ENCODE peak calls at places on chromosomes 3 and 15, in seven cellular contexts. Q is K562, R is GM12891, T is HepG2, E is H1, Y is SK-N-SH, Z is GM12878. P is an unnamed sample.

GRCh38 chr3:64008952-64009351 is 14.3 kb downstream of the PSMD6 start:
- DNase-seq in R (no peak), Q (no peak), Z (no peak), T (no peak), Y (no peak), E (no peak), P (no peak)

GRCh38 chr3:72681598-72681997 is 166.6 kb downstream of the SHQ1 start:
- DNase-seq in R (no peak), T (no peak), Z (no peak), Q (no peak), Y (no peak), E (no peak), P (no peak)

GRCh38 chr3:175940881-175941280 is 1081.7 kb downstream of the NAALADL2 start:
- DNase-seq in Y (no peak), T (peak; percentile 3), Q (no peak), E (peak; percentile 64), R (no peak), Z (no peak), P (no peak)

GRCh38 chr3:11553436-11554235 is 90.1 kb downstream of the VGLL4 start:
- DNase-seq in Y (no peak), R (no peak), T (no peak), E (no peak), Z (no peak), Q (no peak), P (no peak)

GRCh38 chr3:188266581-188267274 is 112.8 kb downstream of the LPP start:
- DNase-seq in E (no peak), Y (no peak), Z (no peak), Q (no peak), R (no peak), T (no peak), P (no peak)

GRCh38 chr3:171193693-171194092 is 167.2 kb upstream of the SLC2A2 start:
- DNase-seq in E (no peak), Q (no peak), Z (no peak), T (no peak), Y (no peak), R (no peak), P (no peak)

GRCh38 chr3:190444576-190445145 is 5.0 kb downstream of the TMEM207 start:
- DNase-seq in T (no peak), Z (no peak), Y (no peak), R (no peak), Q (no peak), E (no peak), P (no peak)

GRCh38 chr15:99416191-99417188 is 149.3 kb upstream of the MEF2A start:
- DNase-seq in Z (no peak), Q (no peak), R (no peak), T (no peak), Y (peak; percentile 4), E (peak; percentile 45), P (no peak)

DNA sequence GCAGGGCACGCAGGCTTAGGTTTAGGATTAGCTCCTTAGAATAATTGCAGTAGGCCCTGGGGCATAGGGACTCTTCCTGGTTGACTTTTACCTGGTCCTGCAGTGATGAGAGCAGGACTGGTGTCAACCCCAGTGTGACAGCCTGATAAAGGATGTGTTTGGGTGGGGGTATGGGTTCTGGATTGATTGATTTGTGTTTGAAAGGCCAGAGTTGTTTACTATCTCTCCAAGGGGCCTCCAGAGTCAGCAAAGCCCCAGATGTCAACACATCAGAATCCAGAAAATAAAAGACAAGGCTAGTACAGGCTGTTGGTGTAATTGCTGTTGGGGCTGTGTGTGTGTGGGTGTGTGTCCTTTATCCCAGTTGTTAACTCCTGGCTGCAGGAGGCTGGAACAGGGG is 122.3 kb downstream of the CHRNA7 start:
- DNase-seq in Q (no peak), Z (no peak), E (no peak), Y (no peak), R (no peak), T (no peak), P (no peak)
- TF ChIP-seq TAF1 in Q (no peak), Z (no peak), E (no peak), Y (no peak), R (no peak), T (no peak), P (no peak)

DNA sequence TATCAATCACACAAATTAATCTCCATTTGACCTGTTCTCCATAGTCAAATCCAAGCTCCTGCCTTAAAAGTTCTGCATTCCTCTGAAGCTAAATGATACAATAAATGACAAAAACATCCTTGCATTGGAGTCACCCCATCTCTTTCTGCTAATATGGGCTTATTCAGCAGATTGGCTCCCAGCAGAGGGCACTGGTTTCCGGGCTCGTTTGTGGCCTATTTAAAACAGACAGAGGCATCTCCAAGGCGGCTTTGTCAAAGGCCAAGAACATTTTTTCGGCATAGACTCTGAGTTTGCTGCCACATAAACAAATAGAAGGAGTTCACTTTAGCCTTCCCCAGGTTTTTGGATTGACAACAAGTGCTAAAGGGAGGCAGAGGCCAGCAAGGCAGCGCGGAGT is 204.4 kb upstream of the RASGRP1 start:
- DNase-seq in R (no peak), T (no peak), E (peak; percentile 47), Q (no peak), Z (no peak), Y (no peak), P (no peak)
- TF ChIP-seq TAF1 in R (no peak), T (no peak), E (no peak), Q (no peak), Z (no peak), Y (no peak), P (no peak)

GRCh38 chr15:58043192-58043903 is 22.2 kb downstream of the ALDH1A2 start:
- DNase-seq in Z (no peak), Q (peak; percentile 35), E (no peak), R (no peak), Y (no peak), T (peak; percentile 27), P (no peak)
- TF ChIP-seq TAF1 in Z (no peak), Q (no peak), E (no peak), R (no peak), Y (no peak), T (no peak), P (no peak)

DNA sequence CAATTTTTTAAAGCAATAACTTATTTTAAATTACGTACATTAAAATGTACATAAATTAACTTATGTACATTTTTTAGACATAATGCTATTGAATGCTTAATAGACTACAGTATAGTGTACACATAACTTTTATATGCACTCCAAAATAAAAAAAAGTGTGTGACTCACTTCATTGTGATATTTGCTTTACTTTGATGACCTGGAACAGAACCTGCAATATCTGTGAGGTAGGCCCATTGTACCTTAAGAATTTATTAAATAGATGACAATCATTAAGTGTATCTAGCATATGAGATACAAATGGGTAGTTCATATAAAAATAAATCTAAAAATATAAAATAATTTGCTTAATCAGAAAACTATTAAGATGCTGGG is 276.7 kb downstream of the NFKBIZ start:
- DNase-seq in Z (no peak), Y (no peak), T (no peak), E (no peak), R (no peak), Q (no peak), P (no peak)
- TF ChIP-seq TAF1 in Z (no peak), Y (no peak), T (no peak), E (no peak), R (no peak), Q (no peak), P (no peak)

GRCh38 chr15:74782596-74783071 is 754 bp downstream of the CSK start:
- DNase-seq in Y (no peak), T (no peak), Z (no peak), Q (no peak), E (no peak), R (no peak), P (no peak)
- TF ChIP-seq TAF1 in Y (no peak), T (no peak), Z (no peak), Q (no peak), E (no peak), R (no peak), P (no peak)

DNA sequence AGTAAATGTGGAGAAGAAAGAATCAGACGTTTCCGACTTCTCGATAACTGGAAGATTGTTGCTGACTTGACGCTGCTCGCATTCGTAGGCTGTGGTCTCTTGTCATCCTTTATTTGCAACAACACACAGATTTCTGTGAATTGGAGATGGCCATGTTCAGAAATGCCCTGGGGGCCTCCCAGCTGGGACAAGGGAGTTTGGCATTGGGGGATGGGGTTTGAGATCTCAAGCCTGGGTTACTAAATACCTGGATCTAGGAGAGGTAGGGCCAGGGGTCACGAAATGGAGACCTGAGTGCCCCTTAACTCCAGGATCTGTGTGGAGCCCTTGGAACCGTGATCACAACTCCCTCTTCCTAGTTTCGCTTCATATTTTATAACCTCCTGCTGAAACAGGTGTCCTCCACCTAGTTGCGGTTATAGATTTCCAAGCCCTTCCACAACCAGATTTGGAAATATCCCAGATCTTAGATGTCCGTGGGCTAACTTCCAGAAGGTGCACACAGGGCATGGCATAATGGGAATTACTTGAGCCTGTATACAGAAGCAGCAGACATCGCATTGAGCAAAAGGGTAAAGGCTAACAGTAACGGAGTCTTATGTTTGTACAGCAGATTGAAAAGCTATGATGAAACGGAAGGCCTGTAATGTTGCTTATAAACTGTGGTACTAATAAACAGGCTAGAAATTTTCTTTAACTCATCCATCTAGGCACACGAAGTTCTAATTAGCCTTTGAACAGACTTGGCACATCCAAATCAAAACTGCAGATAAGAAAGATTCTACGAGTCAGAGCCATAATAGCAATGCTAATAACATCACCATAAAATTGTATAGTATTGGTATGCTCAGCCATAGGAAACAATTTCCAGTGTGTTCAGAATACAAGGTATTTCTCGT is 999 bp upstream of the USF3 start:
- DNase-seq in T (peak; percentile 7), Q (no peak), Y (peak; percentile 43), R (no peak), E (peak; percentile 55), Z (no peak), P (no peak)
- TF ChIP-seq TAF1 in T (no peak), Q (no peak), Y (peak; percentile 27), R (peak; percentile 3), E (no peak), Z (no peak), P (no peak)

GRCh38 chr3:10188798-10189556 is 24.3 kb downstream of the IRAK2 start:
- DNase-seq in Q (no peak), Y (no peak), Z (no peak), E (no peak), R (no peak), T (no peak), P (no peak)

GRCh38 chr3:10192953-10193691 is 28.4 kb downstream of the IRAK2 start:
- DNase-seq in R (no peak), Q (peak; percentile 48), Y (peak; percentile 39), T (peak; percentile 28), Z (peak; percentile 91), E (no peak), P (no peak)

GRCh38 chr3:10187944-10188343 is 23.2 kb downstream of the IRAK2 start:
- DNase-seq in Q (no peak), R (no peak), Z (no peak), E (no peak), T (no peak), Y (no peak), P (no peak)

GRCh38 chr3:10187295-10187876 is 22.7 kb downstream of the IRAK2 start:
- DNase-seq in Y (no peak), Q (no peak), Z (no peak), E (no peak), R (no peak), T (no peak), P (no peak)

GRCh38 chr3:10189557-10190374 is 25.0 kb downstream of the IRAK2 start:
- DNase-seq in Q (no peak), T (no peak), Y (peak; percentile 55), E (no peak), Z (peak; percentile 39), R (no peak), P (no peak)
- TF ChIP-seq TAF1 in Q (no peak), T (no peak), Y (no peak), E (no peak), Z (no peak), R (no peak), P (no peak)

P was measured in GM12892.